ENCODE peak calls at places on chromosomes 11 and 22, in eight cellular contexts. T is IMR-90, Y is H1, K is AG10803, J is heart right ventricle, A is GM20000, H is cardiac fibroblast, X is nephron progenitor cell. N is an unnamed sample.

GRCh38 chr11:116851631-116852030 is 14.2 kb upstream of the APOA1 start:
- DNase-seq in T (no peak), Y (no peak), K (no peak), J (no peak), A (no peak), H (no peak), X (no peak), N (no peak)

GRCh38 chr11:110184974-110185597 is 91.9 kb downstream of the ZC3H12C start:
- DNase-seq in T (peak; percentile 83), Y (no peak), K (peak; percentile 8), J (no peak), A (no peak), H (peak; percentile 89), X (no peak), N (no peak)

GRCh38 chr22:45334528-45334927 is 24.8 kb downstream of the FAM118A start:
- DNase-seq in T (no peak), Y (no peak), K (no peak), J (no peak), A (no peak), H (no peak), X (no peak), N (no peak)

GRCh38 chr22:25834490-25834889 is 92.5 kb downstream of the MYO18B start:
- DNase-seq in T (no peak), Y (no peak), K (no peak), J (no peak), A (no peak), H (no peak), X (no peak), N (no peak)

GRCh38 chr22:36352775-36353507 is 34.8 kb downstream of the MYH9 start:
- DNase-seq in T (peak; percentile 95), Y (no peak), K (no peak), J (peak; percentile 69), A (no peak), H (peak; percentile 86), X (no peak), N (no peak)

GRCh38 chr11:2796508-2797180 is 88.9 kb downstream of the CDKN1C start:
- DNase-seq in T (no peak), Y (peak; percentile 42), K (no peak), J (peak; percentile 4), A (no peak), H (no peak), X (no peak), N (peak; percentile 55)

GRCh38 chr11:46560300-46561025 is 33.4 kb downstream of the AMBRA1 start:
- DNase-seq in T (peak; percentile 41), Y (no peak), K (peak; percentile 31), J (no peak), A (peak; percentile 42), H (peak; percentile 45), X (no peak), N (no peak)

GRCh38 chr22:18056802-18057474 is 20.9 kb upstream of the PEX26 start:
- DNase-seq in T (no peak), Y (no peak), K (no peak), J (no peak), A (peak; percentile 75), H (no peak), X (no peak), N (peak; percentile 35)

GRCh38 chr22:50528682-50529415 is 963 bp downstream of the TYMP start:
- DNase-seq in T (no peak), Y (peak; percentile 59), K (no peak), J (no peak), A (no peak), H (no peak), X (no peak), N (no peak)

GRCh38 chr11:128776088-128776433 is 82.2 kb downstream of the FLI1 start:
- DNase-seq in T (no peak), Y (no peak), K (no peak), J (no peak), A (no peak), H (no peak), X (no peak), N (no peak)

GRCh38 chr11:60422609-60423008 is 6.8 kb upstream of the MS4A5 start:
- DNase-seq in T (no peak), Y (no peak), K (no peak), J (no peak), A (no peak), H (no peak), X (no peak), N (no peak)

GRCh38 chr11:7637447-7638157 is 35.7 kb downstream of the CYB5R2 start:
- DNase-seq in T (peak; percentile 65), Y (no peak), K (peak; percentile 88), J (no peak), A (no peak), H (peak; percentile 91), X (no peak), N (no peak)

GRCh38 chr11:72823105-72823804 is 9.0 kb downstream of the ATG16L2 start:
- DNase-seq in T (no peak), Y (no peak), K (no peak), J (no peak), A (no peak), H (no peak), X (no peak), N (no peak)

GRCh38 chr11:79174045-79175008 is 266.5 kb downstream of the TENM4 start:
- DNase-seq in T (peak; percentile 25), Y (peak; percentile 50), K (peak; percentile 19), J (no peak), A (no peak), H (peak; percentile 10), X (no peak), N (no peak)

GRCh38 chr11:25981998-25982397 is 349.9 kb upstream of the ANO3 start:
- DNase-seq in T (peak; percentile 77), Y (no peak), K (peak; percentile 73), J (no peak), A (peak; percentile 22), H (peak; percentile 90), X (peak; percentile 12), N (no peak)

GRCh38 chr11:17770048-17770652 is 35.6 kb downstream of the KCNC1 start:
- DNase-seq in T (no peak), Y (no peak), K (no peak), J (no peak), A (no peak), H (no peak), X (peak; percentile 79), N (peak; percentile 78)

GRCh38 chr22:48972979-48973693 is 854.5 kb downstream of the BRD1 start:
- DNase-seq in T (no peak), Y (peak; percentile 29), K (no peak), J (no peak), A (no peak), H (no peak), X (no peak), N (no peak)

GRCh38 chr22:25083414-25084166 is 116.1 kb upstream of the CRYBB3 start:
- DNase-seq in T (no peak), Y (no peak), K (no peak), J (no peak), A (no peak), H (no peak), X (no peak), N (no peak)

GRCh38 chr22:47009304-47010101 is 247.1 kb downstream of the TBC1D22A start:
- DNase-seq in T (no peak), Y (no peak), K (no peak), J (no peak), A (no peak), H (no peak), X (no peak), N (no peak)

GRCh38 chr11:10443152-10443551 is 11.9 kb upstream of the AMPD3 start:
- DNase-seq in T (peak; percentile 16), Y (no peak), K (no peak), J (no peak), A (no peak), H (no peak), X (no peak), N (no peak)

GRCh38 chr11:2093575-2094353 is 45.4 kb downstream of the IGF2 start:
- DNase-seq in T (no peak), Y (no peak), K (peak; percentile 64), J (peak; percentile 69), A (no peak), H (peak; percentile 67), X (no peak), N (no peak)

GRCh38 chr11:109696191-109696897 is 274.4 kb downstream of the C11orf87 start:
- DNase-seq in T (peak; percentile 10), Y (no peak), K (peak; percentile 53), J (no peak), A (no peak), H (peak; percentile 59), X (no peak), N (no peak)

GRCh38 chr22:20305894-20306645 is 13.8 kb downstream of the DGCR6L start:
- DNase-seq in T (no peak), Y (no peak), K (no peak), J (peak; percentile 2), A (no peak), H (no peak), X (peak; percentile 3), N (peak; percentile 74)

DNA sequence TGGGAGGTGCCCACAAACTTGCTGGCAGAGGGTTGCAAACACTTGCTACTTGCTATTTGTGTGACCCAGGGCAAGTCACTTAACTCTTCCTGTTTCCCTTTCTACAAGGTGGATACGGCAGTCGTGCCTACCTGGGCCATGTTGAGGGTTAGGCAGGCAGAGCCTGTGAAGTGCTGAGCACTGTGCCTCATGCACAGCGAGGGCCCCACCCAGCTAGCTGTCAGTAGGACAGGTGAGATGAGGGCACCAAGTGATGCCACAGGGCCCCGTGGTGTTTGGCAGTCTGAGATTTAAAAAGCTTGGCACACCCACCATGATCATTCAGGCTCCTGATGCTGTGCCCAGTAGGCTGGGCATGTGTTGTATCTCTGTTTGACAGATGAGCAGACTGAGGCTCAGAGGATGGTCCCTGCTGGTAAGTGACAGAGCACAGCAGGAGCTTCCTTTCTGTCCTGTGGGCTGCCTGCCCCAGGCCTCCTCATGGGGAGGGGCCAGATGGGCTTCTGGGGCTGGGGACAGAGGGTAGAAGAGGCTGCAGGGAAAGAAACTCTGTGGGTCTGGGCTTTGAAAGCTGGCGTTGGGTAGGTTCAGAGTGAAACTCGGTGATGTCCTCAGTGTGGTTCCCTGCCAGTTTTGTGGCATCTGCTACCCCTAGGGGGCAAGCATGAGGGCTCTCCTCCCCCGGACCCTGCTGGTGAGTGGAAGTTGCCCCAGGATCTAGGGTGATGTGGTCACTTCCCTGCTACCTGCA is 59.3 kb downstream of the TSPAN18 start:
- DNase-seq in T (no peak), Y (no peak), K (no peak), J (no peak), A (no peak), H (no peak), X (no peak), N (peak; percentile 47)
- TF ChIP-seq CTCF in T (peak; percentile 18), Y (peak; percentile 58), K (peak; percentile 17), J (no peak), A (no peak), H (peak; percentile 24), X (no peak), N (peak; percentile 50)

GRCh38 chr11:123188508-123189165 is 6.4 kb downstream of the CLMP start:
- DNase-seq in T (peak; percentile 99), Y (no peak), K (peak; percentile 69), J (no peak), A (no peak), H (peak; percentile 86), X (no peak), N (no peak)
- TF ChIP-seq CTCF in T (no peak), Y (peak; percentile 23), K (peak; percentile 32), J (no peak), A (no peak), H (peak; percentile 37), X (no peak), N (peak; percentile 43)

GRCh38 chr11:102061276-102061675 is 14.0 kb downstream of the CFAP300 start:
- DNase-seq in T (peak; percentile 28), Y (no peak), K (no peak), J (no peak), A (no peak), H (peak; percentile 48), X (no peak), N (no peak)
- TF ChIP-seq CTCF in T (peak; percentile 47), Y (peak; percentile 35), K (no peak), J (peak; percentile 33), A (no peak), H (peak; percentile 52), X (peak; percentile 13), N (peak; percentile 61)

GRCh38 chr11:57361926-57362325 is 19.0 kb downstream of the PRG3 start:
- DNase-seq in T (no peak), Y (no peak), K (no peak), J (no peak), A (no peak), H (no peak), X (no peak), N (no peak)
- TF ChIP-seq CTCF in T (no peak), Y (no peak), K (no peak), J (no peak), A (no peak), H (no peak), X (no peak), N (no peak)